ENCODE peak calls at places on chromosomes 4 and X, in five cellular contexts. S is left cardiac atrium; W is NCI-H2081; C is cardiac muscle cell; V is activated CD4-positive, alpha-beta T cell treated with anti-CD3 and anti-CD28 coated beads for 1 hour. E is an unnamed sample.

GRCh38 chr4:139177049-139177887 is at the start of gene ELF2:
- DNase-seq in W (peak; percentile 84), C (peak; percentile 94), V (peak; percentile 75), S (peak; percentile 95), E (peak; percentile 51)

GRCh38 chr4:87500107-87500462 is 29.1 kb downstream of the SPARCL1 start:
- DNase-seq in S (no peak), V (no peak), C (no peak), W (no peak), E (no peak)

GRCh38 chr4:89263265-89263664 is 44.3 kb downstream of the GPRIN3 start:
- DNase-seq in V (no peak), S (no peak), W (no peak), C (no peak), E (no peak)

GRCh38 chr4:133808151-133808550 is 393.4 kb downstream of the PABPC4L start:
- DNase-seq in V (no peak), S (no peak), W (no peak), C (no peak), E (no peak)

GRCh38 chr4:22241415-22241814 is 274.5 kb downstream of the ADGRA3 start:
- DNase-seq in S (no peak), C (no peak), W (no peak), V (no peak), E (no peak)

GRCh38 chr4:156109943-156110925 is 156.6 kb upstream of the CTSO start:
- DNase-seq in V (no peak), S (no peak), W (no peak), C (no peak), E (no peak)

GRCh38 chr4:40976343-40976742 is 226.6 kb downstream of the NSUN7 start:
- DNase-seq in V (no peak), S (no peak), W (peak; percentile 56), C (peak; percentile 68), E (peak; percentile 6)

GRCh38 chr4:74659576-74660411 is 134.5 kb downstream of the BTC start:
- DNase-seq in W (no peak), V (no peak), S (no peak), C (no peak), E (no peak)

GRCh38 chrX:71253253-71254091 is 468 bp downstream of the ZMYM3 start:
- DNase-seq in W (peak; percentile 51), S (no peak), V (no peak), C (peak; percentile 60), E (peak; percentile 52)

GRCh38 chr4:105126311-105127153 is 20.1 kb upstream of the TET2 start:
- DNase-seq in C (no peak), W (no peak), S (no peak), V (no peak), E (no peak)

GRCh38 chrX:31251336-31251735 is 179.5 kb upstream of the FTHL17 start:
- DNase-seq in W (no peak), S (no peak), V (no peak), C (no peak), E (no peak)

GRCh38 chr4:3375688-3376087 is 66.1 kb upstream of the HGFAC start:
- DNase-seq in V (no peak), W (no peak), S (no peak), C (no peak), E (peak; percentile 39)

GRCh38 chr4:81839347-81840042 is 367.8 kb upstream of the RASGEF1B start:
- DNase-seq in V (no peak), C (no peak), W (no peak), S (no peak), E (no peak)

GRCh38 chr4:184815046-184815877 is 10.5 kb downstream of the ACSL1 start:
- DNase-seq in W (peak; percentile 70), C (peak; percentile 87), S (peak; percentile 86), V (no peak), E (peak; percentile 80)

GRCh38 chr4:109816082-109816442 is 500 bp downstream of the GAR1 start:
- DNase-seq in C (no peak), S (no peak), V (peak; percentile 21), W (no peak), E (no peak)

GRCh38 chrX:124406294-124407013 is 60.1 kb downstream of the SH2D1A start:
- DNase-seq in S (peak; percentile 36), V (peak; percentile 27), W (peak; percentile 92), C (peak; percentile 53), E (peak; percentile 0)

GRCh38 chr4:186266699-186267467 is 894 bp downstream of the F11 start:
- DNase-seq in W (no peak), S (no peak), C (peak; percentile 65), V (no peak), E (no peak)

GRCh38 chr4:58191086-58191485 is 1080.9 kb upstream of the IGFBP7 start:
- DNase-seq in V (no peak), S (no peak), W (no peak), C (no peak), E (no peak)

GRCh38 chrX:37652589-37653271 is 32.9 kb upstream of the XK start:
- DNase-seq in W (no peak), C (no peak), S (no peak), V (no peak), E (no peak)

GRCh38 chrX:10110984-10111363 is 45.8 kb upstream of the CLCN4 start:
- DNase-seq in V (peak; percentile 42), S (no peak), C (no peak), W (no peak), E (no peak)

GRCh38 chrX:69033936-69034335 is 131.3 kb downstream of the PJA1 start:
- DNase-seq in W (no peak), C (no peak), S (no peak), V (no peak), E (no peak)

GRCh38 chr4:75180217-75180616 is 247.3 kb downstream of the PARM1 start:
- DNase-seq in S (no peak), W (no peak), C (no peak), V (no peak), E (no peak)

GRCh38 chr4:143721317-143721716 is 20.8 kb upstream of the FREM3 start:
- DNase-seq in C (no peak), W (no peak), S (no peak), V (no peak), E (no peak)

GRCh38 chr4:96073446-96073845 is 233.6 kb downstream of the PDHA2 start:
- DNase-seq in S (no peak), C (no peak), V (no peak), W (no peak), E (no peak)

GRCh38 chr4:7279902-7280301 is 87.6 kb downstream of the SORCS2 start:
- DNase-seq in W (no peak), C (no peak), V (no peak), S (no peak), E (no peak)

GRCh38 chr4:87644286-87644685 is 5.8 kb upstream of the DMP1 start:
- DNase-seq in C (no peak), S (no peak), W (no peak), V (no peak), E (no peak)

GRCh38 chrX:31112226-31112999 is 40.6 kb upstream of the FTHL17 start:
- DNase-seq in W (no peak), S (no peak), V (no peak), C (no peak), E (no peak)

GRCh38 chrX:39396358-39396995 is 595.2 kb downstream of the MID1IP1 start:
- DNase-seq in C (peak; percentile 81), V (no peak), S (no peak), W (no peak), E (peak; percentile 53)

GRCh38 chr4:2937146-2937857 is 25.9 kb downstream of the NOP14 start:
- DNase-seq in S (no peak), V (no peak), C (no peak), W (no peak), E (peak; percentile 4)

GRCh38 chrX:53320543-53321215 is 39.3 kb upstream of the IQSEC2 start:
- DNase-seq in V (no peak), S (peak; percentile 29), C (peak; percentile 16), W (no peak), E (no peak)

GRCh38 chr4:1767770-1768366 is 25.2 kb upstream of the FGFR3 start:
- DNase-seq in V (no peak), W (peak; percentile 17), S (no peak), C (peak; percentile 52), E (no peak)

GRCh38 chr4:168057412-168057811 is 34.9 kb upstream of the ANXA10 start:
- DNase-seq in S (no peak), W (no peak), V (no peak), C (no peak), E (no peak)

GRCh38 chr4:25113915-25114904 is 46.0 kb downstream of the SEPSECS start:
- DNase-seq in W (no peak), C (no peak), V (no peak), S (no peak), E (no peak)

GRCh38 chr4:73763877-73764276 is 23.5 kb downstream of the CXCL8 start:
- DNase-seq in W (no peak), V (no peak), S (no peak), C (no peak), E (no peak)

GRCh38 chrX:131650637-131651410 is 107.0 kb downstream of the OR13H1 start:
- DNase-seq in C (no peak), S (no peak), W (no peak), V (no peak), E (no peak)

GRCh38 chrX:129779086-129779672 is 570 bp upstream of the SASH3 start:
- DNase-seq in W (no peak), V (no peak), C (no peak), S (no peak), E (no peak)

GRCh38 chr4:71772592-71772991 is 11.3 kb downstream of the GC start:
- DNase-seq in W (no peak), C (peak; percentile 28), S (no peak), V (no peak), E (peak; percentile 1)

GRCh38 chrX:11446331-11446730 is 153.1 kb downstream of the AMELX start:
- DNase-seq in W (no peak), C (no peak), V (no peak), S (no peak), E (no peak)

GRCh38 chr4:39682133-39682532 is 15.8 kb upstream of the UBE2K start:
- DNase-seq in W (no peak), V (no peak), C (no peak), S (no peak), E (no peak)

E was measured in DMS79 treated with DMSO at 0.1 percent for 48 hours.